ENCODE peak calls at places on chromosomes 2 and 18, in four cellular contexts. P is GM12878, B is HepG2, G is K562. M is an unnamed sample.

GRCh38 chr2:27752551-27753237 is 18.8 kb upstream of the MRPL33 start:
- DNase-seq in P (no peak), B (peak), G (peak), M (peak)

GRCh38 chr18:53909668-53910067 is 314.8 kb downstream of the MBD2 start:
- DNase-seq in P (no peak), B (peak), G (peak), M (peak)

GRCh38 chr2:233882353-233882752 is 14.2 kb upstream of the MSL3B start:
- DNase-seq in P (no peak), B (no peak), G (no peak), M (no peak)

GRCh38 chr2:18455256-18455862 is 105.1 kb downstream of the RDH14 start:
- DNase-seq in P (no peak), B (peak), G (no peak), M (no peak)

GRCh38 chr2:112706170-112706664 is 14.6 kb upstream of the NT5DC4 start:
- DNase-seq in P (peak), B (no peak), G (peak), M (no peak)

GRCh38 chr2:136582631-136583205 is 182.6 kb upstream of the THSD7B start:
- DNase-seq in P (no peak), B (peak), G (peak), M (peak)

GRCh38 chr18:934518-935123 is 29.9 kb downstream of the ADCYAP1 start:
- DNase-seq in P (no peak), B (no peak), G (no peak), M (no peak)

GRCh38 chr2:68043719-68044498 is 18.9 kb downstream of the C1D start:
- DNase-seq in P (no peak), B (no peak), G (no peak), M (no peak)

GRCh38 chr2:64794426-64794995 is 140.8 kb upstream of the SERTAD2 start:
- DNase-seq in P (no peak), B (no peak), G (no peak), M (no peak)

GRCh38 chr2:62055724-62056336 is 140.1 kb upstream of the B3GNT2 start:
- DNase-seq in P (no peak), B (no peak), G (no peak), M (no peak)

GRCh38 chr2:169667583-169667982 is 26.6 kb downstream of the CFAP210 start:
- DNase-seq in P (no peak), B (no peak), G (no peak), M (no peak)

GRCh38 chr2:213018340-213018901 is 133.0 kb downstream of the IKZF2 start:
- DNase-seq in P (no peak), B (no peak), G (no peak), M (no peak)

GRCh38 chr2:79935771-79936657 is 368.5 kb downstream of the LRRTM1 start:
- DNase-seq in P (no peak), B (peak), G (peak), M (no peak)

GRCh38 chr2:177917169-177917568 is 155.4 kb downstream of the PDE11A start:
- DNase-seq in P (no peak), B (no peak), G (no peak), M (no peak)

GRCh38 chr2:23541453-23542334 is 156.7 kb downstream of the KLHL29 start:
- DNase-seq in P (no peak), B (no peak), G (no peak), M (no peak)

GRCh38 chr2:208150956-208151355 is 5.0 kb upstream of the CRYGB start:
- DNase-seq in P (no peak), B (no peak), G (no peak), M (no peak)

GRCh38 chr2:196591621-196592022 is 47.9 kb upstream of the CCDC150 start:
- DNase-seq in P (no peak), B (no peak), G (no peak), M (no peak)

GRCh38 chr18:45974088-45974536 is 7.0 kb upstream of the EPG5 start:
- DNase-seq in P (peak), B (peak), G (peak), M (no peak)

GRCh38 chr18:28175930-28176673 is 828 bp downstream of the CDH2 start:
- DNase-seq in P (no peak), B (no peak), G (no peak), M (no peak)

GRCh38 chr2:101725515-101726192 is 28.1 kb downstream of the MAP4K4 start:
- DNase-seq in P (no peak), B (no peak), G (peak), M (no peak)

GRCh38 chr2:130755234-130756040 is at the start of gene AMER3:
- DNase-seq in P (no peak), B (no peak), G (no peak), M (peak)

GRCh38 chr2:113850687-113851086 is 39.2 kb upstream of the ACTR3 start:
- DNase-seq in P (no peak), B (no peak), G (no peak), M (no peak)

GRCh38 chr2:40652155-40652554 is 200.3 kb upstream of the SLC8A1 start:
- DNase-seq in P (no peak), B (no peak), G (no peak), M (no peak)

GRCh38 chr18:22420649-22421048 is 2.9 kb upstream of the CTAGE1 start:
- DNase-seq in P (no peak), B (no peak), G (no peak), M (no peak)

GRCh38 chr2:202249521-202249850 is 11.1 kb upstream of the SUMO1 start:
- DNase-seq in P (no peak), B (no peak), G (no peak), M (no peak)

GRCh38 chr2:226118471-226119429 is 680.9 kb downstream of the IRS1 start:
- DNase-seq in P (no peak), B (peak), G (no peak), M (no peak)

GRCh38 chr18:73366713-73367112 is 498.9 kb upstream of the NETO1 start:
- DNase-seq in P (no peak), B (no peak), G (no peak), M (no peak)

GRCh38 chr2:8304821-8305766 is 376.8 kb upstream of the ID2 start:
- DNase-seq in P (no peak), B (no peak), G (peak), M (no peak)

GRCh38 chr2:43293744-43294695 is 67.6 kb upstream of the ZFP36L2 start:
- DNase-seq in P (peak), B (peak), G (peak), M (no peak)

GRCh38 chr2:32947484-32948143 is 861 bp downstream of the LTBP1 start:
- DNase-seq in P (no peak), B (no peak), G (peak), M (peak)

GRCh38 chr2:101175991-101176390 is 24.8 kb upstream of the TBC1D8 start:
- DNase-seq in P (no peak), B (peak), G (no peak), M (no peak)

GRCh38 chr2:158994920-158995676 is 26.7 kb downstream of the TANC1 start:
- DNase-seq in P (no peak), B (peak), G (no peak), M (no peak)

GRCh38 chr2:128449226-128450061 is 130.8 kb upstream of the HS6ST1 start:
- DNase-seq in P (no peak), B (no peak), G (no peak), M (no peak)

GRCh38 chr18:23547806-23548205 is 38.5 kb downstream of the NPC1 start:
- DNase-seq in P (no peak), B (peak), G (no peak), M (no peak)

GRCh38 chr2:97774425-97774824 is 61.0 kb downstream of the ZAP70 start:
- DNase-seq in P (no peak), B (peak), G (no peak), M (no peak)

GRCh38 chr2:20156826-20157605 is 67.9 kb downstream of the SDC1 start:
- DNase-seq in P (peak), B (no peak), G (no peak), M (no peak)

GRCh38 chr2:214497489-214497888 is 86.6 kb downstream of the VWC2L start:
- DNase-seq in P (no peak), B (no peak), G (no peak), M (no peak)

GRCh38 chr18:60951091-60951490 is 382.1 kb upstream of the CDH20 start:
- DNase-seq in P (no peak), B (no peak), G (no peak), M (no peak)

GRCh38 chr2:186780701-186781316 is 68.2 kb downstream of the ZSWIM2 start:
- DNase-seq in P (no peak), B (peak), G (no peak), M (peak)

GRCh38 chr2:69731575-69731974 is 10.4 kb upstream of the ANXA4 start:
- DNase-seq in P (no peak), B (no peak), G (no peak), M (no peak)

GRCh38 chr2:69733338-69734039 is 8.4 kb upstream of the ANXA4 start:
- DNase-seq in P (no peak), B (no peak), G (no peak), M (no peak)

GRCh38 chr2:69734858-69735574 is 6.9 kb upstream of the ANXA4 start:
- DNase-seq in P (no peak), B (no peak), G (no peak), M (no peak)

GRCh38 chr2:69734040-69734611 is 7.8 kb upstream of the ANXA4 start:
- DNase-seq in P (no peak), B (peak), G (no peak), M (no peak)

GRCh38 chr2:69735696-69736095 is 6.2 kb upstream of the ANXA4 start:
- DNase-seq in P (no peak), B (no peak), G (no peak), M (no peak)
- TF ChIP-seq TAF1 in P (no peak), B (no peak), G (no peak), M (no peak)

GRCh38 chr2:73105511-73105971 is 7.2 kb downstream of the RAB11FIP5 start:
- DNase-seq in P (no peak), B (no peak), G (no peak), M (no peak)

GRCh38 chr2:73106791-73107190 is 6.0 kb downstream of the RAB11FIP5 start:
- DNase-seq in P (no peak), B (no peak), G (no peak), M (no peak)

GRCh38 chr2:73104933-73105332 is 7.8 kb downstream of the RAB11FIP5 start:
- DNase-seq in P (no peak), B (no peak), G (no peak), M (no peak)

GRCh38 chr2:73109796-73110540 is 2.8 kb downstream of the RAB11FIP5 start:
- DNase-seq in P (no peak), B (no peak), G (no peak), M (no peak)

GRCh38 chr2:73107211-73107926 is 5.4 kb downstream of the RAB11FIP5 start:
- DNase-seq in P (no peak), B (no peak), G (no peak), M (no peak)
- TF ChIP-seq SP1 in P (no peak), B (no peak), G (no peak), M (no peak)

GRCh38 chr2:189566046-189566445 is 14.5 kb downstream of the SLC40A1 start:
- DNase-seq in P (no peak), B (no peak), G (no peak), M (no peak)

GRCh38 chr2:189569295-189569925 is 11.2 kb downstream of the SLC40A1 start:
- DNase-seq in P (no peak), B (no peak), G (no peak), M (no peak)

GRCh38 chr2:189574793-189575475 is 5.7 kb downstream of the SLC40A1 start:
- DNase-seq in P (no peak), B (peak), G (no peak), M (no peak)

GRCh38 chr2:189576361-189576760 is 4.2 kb downstream of the SLC40A1 start:
- DNase-seq in P (no peak), B (no peak), G (no peak), M (no peak)

DNA sequence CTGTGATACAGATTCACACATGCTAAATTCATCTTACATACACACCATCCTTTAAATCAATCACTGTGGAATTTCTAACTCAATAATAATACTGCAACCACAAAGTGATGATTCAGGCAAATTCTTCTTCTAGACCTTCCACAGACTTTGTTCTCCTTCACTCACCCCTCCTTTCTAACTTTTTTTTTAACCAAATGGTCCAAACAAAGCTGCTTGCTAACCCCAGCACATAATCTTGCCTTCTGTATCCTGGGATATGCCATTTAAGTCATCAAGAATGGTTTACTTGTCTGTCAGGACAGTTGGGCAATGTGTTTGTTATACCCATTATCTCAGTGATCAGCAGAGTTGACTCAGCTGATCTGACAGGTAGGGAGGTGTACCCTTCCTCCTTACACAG is 10.0 kb downstream of the SLC40A1 start:
- DNase-seq in P (no peak), B (peak), G (no peak), M (no peak)
- TF ChIP-seq ATF2 in P (no peak), B (no peak), G (no peak), M (no peak)

GRCh38 chr2:29114514-29114840 is 738 bp upstream of the CLIP4 start:
- DNase-seq in P (no peak), B (no peak), G (no peak), M (no peak)

GRCh38 chr2:29115797-29116781 is 874 bp downstream of the CLIP4 start:
- DNase-seq in P (peak), B (no peak), G (no peak), M (no peak)

GRCh38 chr2:29113891-29114321 is 1.3 kb upstream of the CLIP4 start:
- DNase-seq in P (no peak), B (no peak), G (no peak), M (no peak)

GRCh38 chr2:29113027-29113686 is 2.1 kb upstream of the CLIP4 start:
- DNase-seq in P (no peak), B (peak), G (no peak), M (no peak)

GRCh38 chr2:29114841-29115609 is at the start of gene CLIP4:
- DNase-seq in P (no peak), B (no peak), G (peak), M (peak)
- TF ChIP-seq TAF1 in P (peak), B (no peak), G (no peak), M (no peak)

GRCh38 chr2:154195644-154196221 is 324.0 kb downstream of the GALNT13 start:
- DNase-seq in P (no peak), B (peak), G (no peak), M (no peak)
- TF ChIP-seq SP1 in P (no peak), B (no peak), G (no peak), M (no peak)

GRCh38 chr2:219569041-219569440 is 2.3 kb downstream of the OBSL1 start:
- DNase-seq in P (no peak), B (no peak), G (no peak), M (no peak)
- TF ChIP-seq ATF2 in P (no peak), B (no peak), G (no peak), M (no peak)